ENCODE peak calls at places on chromosomes 7 and 10, in six cellular contexts. One of them, this sample, is unnamed.

GRCh38 chr10:122348512-122348911 is 26.0 kb upstream of the PLEKHA1 start:
- DNase-seq in astrocyte of the spinal cord: no peak
- DNase-seq in suprapubic skin: no peak
- DNase-seq in uterus: no peak
- DNase-seq in neural progenitor cell: peak; percentile 86
- DNase-seq in AG04449: no peak
- DNase-seq in this sample: no peak

GRCh38 chr7:73428697-73429005 is 4.9 kb upstream of the FZD9 start:
- DNase-seq in suprapubic skin: no peak
- DNase-seq in AG04449: no peak
- DNase-seq in astrocyte of the spinal cord: no peak
- DNase-seq in uterus: no peak
- DNase-seq in neural progenitor cell: peak; percentile 57
- DNase-seq in this sample: no peak

GRCh38 chr10:62182595-62182994 is 86.0 kb downstream of the RTKN2 start:
- DNase-seq in suprapubic skin: no peak
- DNase-seq in astrocyte of the spinal cord: no peak
- DNase-seq in neural progenitor cell: no peak
- DNase-seq in uterus: no peak
- DNase-seq in AG04449: no peak
- DNase-seq in this sample: no peak

GRCh38 chr10:129768437-129769355 is 195.4 kb downstream of the EBF3 start:
- DNase-seq in AG04449: no peak
- DNase-seq in astrocyte of the spinal cord: no peak
- DNase-seq in neural progenitor cell: peak; percentile 72
- DNase-seq in suprapubic skin: peak; percentile 72
- DNase-seq in uterus: peak; percentile 8
- DNase-seq in this sample: no peak

GRCh38 chr10:86401588-86402282 is 35.1 kb upstream of the GRID1 start:
- DNase-seq in suprapubic skin: no peak
- DNase-seq in astrocyte of the spinal cord: no peak
- DNase-seq in neural progenitor cell: peak; percentile 38
- DNase-seq in uterus: peak; percentile 38
- DNase-seq in AG04449: no peak
- DNase-seq in this sample: no peak

GRCh38 chr7:46586406-46586805 is 665.3 kb upstream of the IGFBP3 start:
- DNase-seq in uterus: no peak
- DNase-seq in AG04449: no peak
- DNase-seq in astrocyte of the spinal cord: no peak
- DNase-seq in neural progenitor cell: no peak
- DNase-seq in suprapubic skin: no peak
- DNase-seq in this sample: no peak

GRCh38 chr10:30701471-30702173 is 72.1 kb upstream of the LYZL2 start:
- DNase-seq in AG04449: no peak
- DNase-seq in suprapubic skin: no peak
- DNase-seq in astrocyte of the spinal cord: peak; percentile 78
- DNase-seq in neural progenitor cell: no peak
- DNase-seq in uterus: peak; percentile 24
- DNase-seq in this sample: peak; percentile 18

GRCh38 chr7:151317936-151318335 is 23.7 kb upstream of the NUB1 start:
- DNase-seq in AG04449: no peak
- DNase-seq in neural progenitor cell: no peak
- DNase-seq in astrocyte of the spinal cord: no peak
- DNase-seq in suprapubic skin: no peak
- DNase-seq in uterus: no peak
- DNase-seq in this sample: no peak

GRCh38 chr10:99357691-99358090 is 28.5 kb downstream of the CNNM1 start:
- DNase-seq in uterus: no peak
- DNase-seq in astrocyte of the spinal cord: no peak
- DNase-seq in neural progenitor cell: no peak
- DNase-seq in AG04449: no peak
- DNase-seq in suprapubic skin: no peak
- DNase-seq in this sample: no peak

GRCh38 chr7:153331427-153331826 is 571.9 kb downstream of the ACTR3B start:
- DNase-seq in astrocyte of the spinal cord: no peak
- DNase-seq in neural progenitor cell: no peak
- DNase-seq in uterus: no peak
- DNase-seq in AG04449: no peak
- DNase-seq in suprapubic skin: no peak
- DNase-seq in this sample: no peak

GRCh38 chr7:33666526-33666925 is 238.8 kb upstream of the BMPER start:
- DNase-seq in astrocyte of the spinal cord: no peak
- DNase-seq in suprapubic skin: no peak
- DNase-seq in AG04449: no peak
- DNase-seq in uterus: no peak
- DNase-seq in neural progenitor cell: no peak
- DNase-seq in this sample: no peak

GRCh38 chr10:50470345-50470744 is 153.4 kb downstream of the SGMS1 start:
- DNase-seq in uterus: no peak
- DNase-seq in neural progenitor cell: peak; percentile 6
- DNase-seq in astrocyte of the spinal cord: no peak
- DNase-seq in suprapubic skin: no peak
- DNase-seq in AG04449: no peak
- DNase-seq in this sample: no peak

GRCh38 chr10:61475449-61475873 is 22.3 kb upstream of the TMEM26 start:
- DNase-seq in neural progenitor cell: no peak
- DNase-seq in astrocyte of the spinal cord: peak; percentile 49
- DNase-seq in uterus: no peak
- DNase-seq in suprapubic skin: no peak
- DNase-seq in AG04449: no peak
- DNase-seq in this sample: no peak

GRCh38 chr7:97145068-97145467 is 27.6 kb downstream of the SDHAF3 start:
- DNase-seq in astrocyte of the spinal cord: peak; percentile 59
- DNase-seq in AG04449: no peak
- DNase-seq in suprapubic skin: no peak
- DNase-seq in uterus: no peak
- DNase-seq in neural progenitor cell: no peak
- DNase-seq in this sample: no peak

GRCh38 chr10:72637398-72637857 is 11.5 kb upstream of the MICU1 start:
- DNase-seq in suprapubic skin: no peak
- DNase-seq in neural progenitor cell: no peak
- DNase-seq in astrocyte of the spinal cord: peak; percentile 52
- DNase-seq in AG04449: peak; percentile 26
- DNase-seq in uterus: no peak
- DNase-seq in this sample: peak; percentile 71

GRCh38 chr10:81961451-81962184 is 86.6 kb downstream of the NRG3 start:
- DNase-seq in AG04449: no peak
- DNase-seq in astrocyte of the spinal cord: no peak
- DNase-seq in uterus: no peak
- DNase-seq in suprapubic skin: no peak
- DNase-seq in neural progenitor cell: no peak
- DNase-seq in this sample: no peak

GRCh38 chr10:95792874-95793285 is 36.9 kb downstream of the ENTPD1 start:
- DNase-seq in uterus: no peak
- DNase-seq in AG04449: peak; percentile 60
- DNase-seq in suprapubic skin: no peak
- DNase-seq in astrocyte of the spinal cord: peak; percentile 79
- DNase-seq in neural progenitor cell: peak; percentile 35
- DNase-seq in this sample: no peak

GRCh38 chr7:147008530-147008929 is 891.9 kb downstream of the CNTNAP2 start:
- DNase-seq in neural progenitor cell: no peak
- DNase-seq in astrocyte of the spinal cord: no peak
- DNase-seq in AG04449: no peak
- DNase-seq in uterus: no peak
- DNase-seq in suprapubic skin: no peak
- DNase-seq in this sample: no peak

GRCh38 chr10:12499066-12499465 is 149.7 kb downstream of the CAMK1D start:
- DNase-seq in AG04449: no peak
- DNase-seq in astrocyte of the spinal cord: peak; percentile 42
- DNase-seq in neural progenitor cell: no peak
- DNase-seq in uterus: no peak
- DNase-seq in suprapubic skin: no peak
- DNase-seq in this sample: no peak

GRCh38 chr10:48519731-48520506 is 85.0 kb downstream of the ARHGAP22 start:
- DNase-seq in suprapubic skin: peak; percentile 60
- DNase-seq in AG04449: no peak
- DNase-seq in neural progenitor cell: peak; percentile 24
- DNase-seq in uterus: no peak
- DNase-seq in astrocyte of the spinal cord: no peak
- DNase-seq in this sample: no peak

GRCh38 chr10:83871486-83872081 is 267.7 kb upstream of the GHITM start:
- DNase-seq in suprapubic skin: no peak
- DNase-seq in neural progenitor cell: peak; percentile 89
- DNase-seq in AG04449: no peak
- DNase-seq in uterus: peak; percentile 44
- DNase-seq in astrocyte of the spinal cord: peak; percentile 46
- DNase-seq in this sample: peak; percentile 21

GRCh38 chr10:77566228-77566627 is 71.4 kb downstream of the KCNMA1 start:
- DNase-seq in suprapubic skin: no peak
- DNase-seq in astrocyte of the spinal cord: no peak
- DNase-seq in neural progenitor cell: no peak
- DNase-seq in AG04449: no peak
- DNase-seq in uterus: no peak
- DNase-seq in this sample: peak; percentile 82
- H3K4me3 ChIP-seq in suprapubic skin: no peak overlapping the region
- H3K4me3 ChIP-seq in astrocyte of the spinal cord: no peak overlapping the region
- H3K4me3 ChIP-seq in neural progenitor cell: no peak overlapping the region
- H3K4me3 ChIP-seq in AG04449: no peak overlapping the region
- H3K4me3 ChIP-seq in uterus: no peak overlapping the region
- H3K4me3 ChIP-seq in this sample: no peak overlapping the region

GRCh38 chr10:24931236-24931635 is 21.2 kb downstream of the PRTFDC1 start:
- DNase-seq in uterus: no peak
- DNase-seq in neural progenitor cell: no peak
- DNase-seq in astrocyte of the spinal cord: no peak
- DNase-seq in AG04449: no peak
- DNase-seq in suprapubic skin: no peak
- DNase-seq in this sample: no peak

GRCh38 chr10:24928163-24928562 is 24.2 kb downstream of the PRTFDC1 start:
- DNase-seq in AG04449: no peak
- DNase-seq in neural progenitor cell: no peak
- DNase-seq in astrocyte of the spinal cord: no peak
- DNase-seq in uterus: no peak
- DNase-seq in suprapubic skin: no peak
- DNase-seq in this sample: no peak

GRCh38 chr10:24930427-24930826 is 22.0 kb downstream of the PRTFDC1 start:
- DNase-seq in astrocyte of the spinal cord: no peak
- DNase-seq in neural progenitor cell: no peak
- DNase-seq in uterus: no peak
- DNase-seq in AG04449: no peak
- DNase-seq in suprapubic skin: no peak
- DNase-seq in this sample: no peak

GRCh38 chr10:24929904-24930303 is 22.5 kb downstream of the PRTFDC1 start:
- DNase-seq in astrocyte of the spinal cord: no peak
- DNase-seq in neural progenitor cell: no peak
- DNase-seq in AG04449: no peak
- DNase-seq in uterus: no peak
- DNase-seq in suprapubic skin: no peak
- DNase-seq in this sample: no peak

GRCh38 chr10:24929056-24929544 is 23.3 kb downstream of the PRTFDC1 start:
- DNase-seq in uterus: no peak
- DNase-seq in AG04449: peak; percentile 52
- DNase-seq in suprapubic skin: no peak
- DNase-seq in neural progenitor cell: peak; percentile 15
- DNase-seq in astrocyte of the spinal cord: peak; percentile 95
- DNase-seq in this sample: no peak
- TF ChIP-seq CTCF in uterus: no peak
- TF ChIP-seq CTCF in AG04449: no peak
- TF ChIP-seq CTCF in suprapubic skin: no peak
- TF ChIP-seq CTCF in neural progenitor cell: no peak
- TF ChIP-seq CTCF in astrocyte of the spinal cord: no peak
- TF ChIP-seq CTCF in this sample: no peak

DNA sequence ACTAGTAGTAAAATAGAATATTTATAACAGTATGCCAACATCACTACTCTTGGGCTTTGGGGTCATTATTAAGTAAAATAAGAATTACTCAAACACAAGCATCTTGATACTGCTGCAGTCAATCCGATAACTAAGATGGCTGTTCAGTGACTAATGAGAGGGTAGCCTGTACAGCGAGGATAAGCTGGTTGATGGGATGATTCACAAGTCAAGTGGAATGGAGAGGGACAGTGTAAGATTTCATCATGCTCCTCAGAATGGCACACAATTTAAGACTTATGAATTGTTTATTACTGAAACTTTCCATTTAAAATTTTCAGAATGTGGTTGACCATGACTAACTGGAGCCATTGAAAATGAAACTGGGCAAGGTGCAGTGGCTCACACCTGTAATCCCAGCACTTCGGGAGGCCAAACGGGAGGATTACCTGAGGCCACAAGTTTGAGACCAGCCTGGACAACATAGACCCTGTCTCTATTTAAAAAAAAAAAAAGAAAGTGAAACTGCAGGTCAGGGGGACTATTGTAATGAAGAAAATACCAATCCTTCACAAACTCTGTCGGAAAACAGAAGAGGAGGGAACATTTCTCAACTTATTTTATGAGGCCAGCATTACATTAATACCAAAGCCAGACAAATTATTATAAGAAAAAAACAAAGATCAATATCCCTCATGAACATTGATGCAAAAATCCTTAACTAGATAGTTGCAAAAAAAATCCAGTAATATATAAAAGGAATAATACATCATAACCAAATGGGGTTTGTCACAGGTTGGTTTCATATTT is 11.2 kb downstream of the AVL9 start:
- DNase-seq in uterus: no peak
- DNase-seq in neural progenitor cell: no peak
- DNase-seq in AG04449: peak; percentile 84
- DNase-seq in astrocyte of the spinal cord: peak; percentile 86
- DNase-seq in suprapubic skin: no peak
- DNase-seq in this sample: no peak
- H3K4me3 ChIP-seq in uterus: no peak overlapping the region
- H3K4me3 ChIP-seq in neural progenitor cell: no peak overlapping the region
- H3K4me3 ChIP-seq in AG04449: peak overlapping the region; percentile 32
- H3K4me3 ChIP-seq in astrocyte of the spinal cord: peak overlapping the region; percentile 6
- H3K4me3 ChIP-seq in suprapubic skin: no peak overlapping the region
- H3K4me3 ChIP-seq in this sample: no peak overlapping the region

GRCh38 chr7:19488056-19488455 is 220.8 kb downstream of the POLR1F start:
- DNase-seq in neural progenitor cell: no peak
- DNase-seq in uterus: no peak
- DNase-seq in astrocyte of the spinal cord: no peak
- DNase-seq in suprapubic skin: no peak
- DNase-seq in AG04449: no peak
- DNase-seq in this sample: no peak

GRCh38 chr7:19489162-19489820 is 219.5 kb downstream of the POLR1F start:
- DNase-seq in suprapubic skin: no peak
- DNase-seq in astrocyte of the spinal cord: no peak
- DNase-seq in neural progenitor cell: no peak
- DNase-seq in AG04449: no peak
- DNase-seq in uterus: no peak
- DNase-seq in this sample: no peak

GRCh38 chr7:19491371-19491770 is 217.5 kb downstream of the POLR1F start:
- DNase-seq in uterus: no peak
- DNase-seq in astrocyte of the spinal cord: no peak
- DNase-seq in neural progenitor cell: no peak
- DNase-seq in AG04449: no peak
- DNase-seq in suprapubic skin: no peak
- DNase-seq in this sample: no peak

DNA sequence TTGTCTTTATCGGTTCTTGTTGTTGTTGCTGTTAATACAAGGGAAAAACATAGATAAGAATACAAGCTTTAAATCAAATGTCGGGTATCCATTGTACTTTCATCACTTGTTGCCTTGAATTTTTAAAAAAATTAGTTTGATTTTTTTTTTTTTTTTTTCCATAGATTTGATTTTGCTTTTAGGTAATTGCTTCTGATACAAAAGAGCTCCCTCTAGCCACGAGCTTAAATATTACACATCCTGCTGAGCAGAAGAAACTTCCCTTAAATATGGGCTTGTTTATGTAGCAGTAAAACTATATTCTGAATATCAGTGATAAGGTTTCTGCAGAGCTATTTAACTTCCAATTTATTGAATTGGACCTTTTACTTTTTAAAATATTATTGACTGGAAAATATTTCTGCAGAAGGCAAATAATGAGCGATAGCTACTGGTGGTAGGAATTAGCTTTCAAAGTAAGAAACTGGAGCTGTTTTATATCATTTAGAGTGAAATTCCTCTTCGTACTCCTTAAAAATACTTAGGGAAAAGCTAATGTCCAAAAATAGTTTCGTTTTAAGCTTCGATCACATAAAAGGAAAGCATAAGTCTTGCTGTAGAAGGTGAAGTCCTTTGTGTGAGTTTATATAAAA is 216.9 kb downstream of the POLR1F start:
- DNase-seq in AG04449: peak; percentile 5
- DNase-seq in neural progenitor cell: peak; percentile 18
- DNase-seq in astrocyte of the spinal cord: peak; percentile 47
- DNase-seq in uterus: no peak
- DNase-seq in suprapubic skin: no peak
- DNase-seq in this sample: no peak
- TF ChIP-seq CTCF in AG04449: peak; percentile 47
- TF ChIP-seq CTCF in neural progenitor cell: peak; percentile 73
- TF ChIP-seq CTCF in astrocyte of the spinal cord: peak; percentile 62
- TF ChIP-seq CTCF in uterus: peak; percentile 64
- TF ChIP-seq CTCF in suprapubic skin: peak; percentile 40
- TF ChIP-seq CTCF in this sample: no peak

This sample was measured in gastrocnemius medialis.